ENCODE peak calls at places on chromosome 16, in four cellular contexts. M, F, K and U are unnamed samples.

GRCh38 chr16:81816793-81817210 is 37.7 kb downstream of the PLCG2 start:
- DNase-seq in K (no peak), F (no peak), M (peak; percentile 77), U (no peak)

GRCh38 chr16:75062944-75063444 is 53.6 kb downstream of the LDHD start:
- DNase-seq in M (no peak), K (no peak), F (peak; percentile 46), U (no peak)

GRCh38 chr16:81251871-81252270 is 13.4 kb downstream of the BCO1 start:
- DNase-seq in M (no peak), F (no peak), K (no peak), U (no peak)

GRCh38 chr16:53949716-53950410 is 245.9 kb downstream of the FTO start:
- DNase-seq in F (no peak), K (peak; percentile 18), M (no peak), U (no peak)

GRCh38 chr16:4176794-4177438 is 60.7 kb upstream of the ADCY9 start:
- DNase-seq in F (peak; percentile 29), M (peak; percentile 21), K (peak; percentile 8), U (no peak)

GRCh38 chr16:9797306-9797705 is 384.9 kb downstream of the GRIN2A start:
- DNase-seq in F (no peak), M (no peak), K (peak; percentile 13), U (no peak)

GRCh38 chr16:54072237-54072636 is 214.3 kb downstream of the IRX3 start:
- DNase-seq in K (no peak), M (no peak), F (no peak), U (no peak)

GRCh38 chr16:79190542-79190941 is 410.0 kb downstream of the MAF start:
- DNase-seq in F (no peak), M (no peak), K (no peak), U (no peak)

GRCh38 chr16:57800213-57801097 is 1.8 kb downstream of the KIFC3 start:
- DNase-seq in F (no peak), K (no peak), M (no peak), U (no peak)

GRCh38 chr16:66850115-66850815 is 6.1 kb downstream of the CA7 start:
- DNase-seq in K (no peak), M (no peak), F (no peak), U (no peak)

GRCh38 chr16:75250089-75250808 is 1.2 kb downstream of the BCAR1 start:
- DNase-seq in K (no peak), M (no peak), F (no peak), U (peak; percentile 46)

GRCh38 chr16:9778879-9779278 is 403.3 kb downstream of the GRIN2A start:
- DNase-seq in F (no peak), K (no peak), M (no peak), U (no peak)

GRCh38 chr16:56226187-56226586 is 34.9 kb downstream of the GNAO1 start:
- DNase-seq in F (no peak), M (no peak), K (no peak), U (no peak)

GRCh38 chr16:590165-590874 is 454 bp downstream of the RAB40C start:
- DNase-seq in K (no peak), M (no peak), F (peak; percentile 39), U (no peak)

GRCh38 chr16:17343729-17344128 is 127.0 kb downstream of the XYLT1 start:
- DNase-seq in M (no peak), F (no peak), K (no peak), U (no peak)

GRCh38 chr16:69448470-69449193 is 24.2 kb downstream of the CYB5B start:
- DNase-seq in F (no peak), K (no peak), M (no peak), U (no peak)

GRCh38 chr16:57628008-57628781 is at the start of gene ADGRG1:
- DNase-seq in M (no peak), K (peak; percentile 67), F (peak; percentile 94), U (peak; percentile 54)

GRCh38 chr16:85863384-85863774 is 35.6 kb upstream of the IRF8 start:
- DNase-seq in K (no peak), F (no peak), M (no peak), U (no peak)

GRCh38 chr16:3188925-3189825 is 1.2 kb downstream of the OR1F1 start:
- DNase-seq in K (peak; percentile 60), M (no peak), F (peak; percentile 79), U (peak; percentile 80)

GRCh38 chr16:1044515-1045362 is 27.8 kb upstream of the SSTR5 start:
- DNase-seq in K (no peak), F (peak; percentile 67), M (no peak), U (no peak)

GRCh38 chr16:57419506-57419905 is 14.9 kb downstream of the CCL17 start:
- DNase-seq in K (no peak), F (no peak), M (no peak), U (no peak)

GRCh38 chr16:88069397-88070168 is 118.3 kb downstream of the BANP start:
- DNase-seq in F (no peak), K (no peak), M (peak; percentile 39), U (no peak)
- TF ChIP-seq CBFB in F (no peak), K (no peak), M (no peak), U (no peak)

GRCh38 chr16:84603115-84603816 is 14.6 kb downstream of the COTL1 start:
- DNase-seq in M (no peak), F (no peak), K (no peak), U (no peak)
- TF ChIP-seq CBFB in M (no peak), F (no peak), K (no peak), U (no peak)

DNA sequence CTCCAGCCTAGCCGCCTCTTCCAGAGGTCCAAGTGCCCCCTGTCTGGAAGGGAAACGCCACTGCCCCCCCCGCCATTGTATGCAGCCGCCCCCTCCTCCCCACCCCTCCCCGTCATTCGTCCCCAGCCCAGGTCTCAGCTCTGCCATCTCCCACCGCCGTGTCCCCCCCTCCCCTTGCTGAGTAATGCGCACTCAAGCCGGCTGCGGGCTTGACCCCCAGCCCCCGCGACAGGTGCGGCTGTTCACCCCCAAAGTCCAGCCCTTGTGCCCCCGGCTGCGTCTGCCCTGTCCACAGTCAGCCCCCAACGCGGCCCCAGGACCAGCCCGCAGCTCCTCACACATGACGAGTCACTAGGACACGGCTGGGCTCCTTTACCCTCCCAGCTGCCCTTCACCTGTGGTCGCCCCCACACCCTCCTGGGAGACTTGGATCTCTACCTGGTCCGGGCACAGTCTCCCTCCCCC is 595 bp downstream of the GPRC5B start:
- DNase-seq in M (no peak), F (peak; percentile 25), K (no peak), U (peak; percentile 43)
- TF ChIP-seq CBFB in M (no peak), F (no peak), K (no peak), U (no peak)

DNA sequence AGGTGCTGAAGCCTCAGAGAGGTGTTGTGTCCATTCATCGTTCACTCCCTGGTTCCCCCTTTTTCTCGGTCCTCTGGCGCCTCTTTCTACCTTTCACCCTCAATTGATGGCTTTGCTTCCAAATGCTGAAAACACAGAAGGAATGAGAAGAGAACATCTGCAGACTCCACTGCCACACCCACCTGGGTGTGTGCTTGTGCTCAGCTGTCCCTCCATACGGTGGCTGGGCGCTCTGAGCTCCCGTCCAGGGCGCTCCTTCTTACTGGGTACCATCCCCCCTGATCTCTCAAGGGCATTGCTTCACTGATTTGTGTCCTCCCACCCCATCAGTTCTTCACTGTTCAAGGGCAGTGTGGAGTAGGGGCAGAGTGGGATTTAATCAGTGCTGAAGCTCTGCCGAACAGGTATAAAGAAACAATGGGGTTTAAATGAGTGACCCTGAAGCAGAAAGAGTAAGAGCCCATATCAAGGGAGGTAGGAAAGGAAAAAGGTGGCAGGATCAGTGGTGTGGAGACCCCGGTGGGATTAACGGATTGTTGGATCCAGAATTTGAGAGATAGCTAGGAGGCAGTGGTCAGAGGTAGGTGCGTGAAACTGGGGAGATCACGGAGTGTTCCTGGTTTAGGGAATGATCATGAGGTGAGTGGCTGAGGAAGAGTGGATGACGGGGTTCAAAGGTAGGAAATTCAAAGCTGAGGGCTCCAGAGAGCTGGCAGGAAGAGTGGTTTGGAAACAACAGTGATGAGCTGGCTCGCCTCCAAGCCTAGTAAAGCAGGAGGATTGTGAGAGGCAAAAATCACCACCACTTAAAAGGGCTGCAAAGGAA is 40.8 kb downstream of the MRTFB start:
- DNase-seq in F (no peak), M (no peak), K (peak; percentile 58), U (no peak)
- TF ChIP-seq CBFB in F (no peak), M (no peak), K (no peak), U (no peak)

GRCh38 chr16:16059895-16060590 is 110.6 kb downstream of the ABCC1 start:
- DNase-seq in K (no peak), F (no peak), M (no peak), U (no peak)

GRCh38 chr16:16062023-16062932 is 112.9 kb downstream of the ABCC1 start:
- DNase-seq in M (no peak), K (no peak), F (no peak), U (peak; percentile 21)

GRCh38 chr16:16064874-16065384 is 115.5 kb downstream of the ABCC1 start:
- DNase-seq in M (no peak), K (no peak), F (no peak), U (no peak)

GRCh38 chr16:16067127-16067526 is 117.7 kb downstream of the ABCC1 start:
- DNase-seq in M (no peak), K (no peak), F (no peak), U (no peak)

GRCh38 chr16:16063685-16064084 is 114.3 kb downstream of the ABCC1 start:
- DNase-seq in F (peak; percentile 33), M (no peak), K (no peak), U (no peak)
- TF ChIP-seq CBFB in F (no peak), M (no peak), K (no peak), U (no peak)

GRCh38 chr16:27232061-27232841 is 28.9 kb downstream of the KDM8 start:
- DNase-seq in K (no peak), F (no peak), M (peak; percentile 66), U (no peak)
- TF ChIP-seq CBFB in K (no peak), F (no peak), M (peak; percentile 25), U (no peak)

DNA sequence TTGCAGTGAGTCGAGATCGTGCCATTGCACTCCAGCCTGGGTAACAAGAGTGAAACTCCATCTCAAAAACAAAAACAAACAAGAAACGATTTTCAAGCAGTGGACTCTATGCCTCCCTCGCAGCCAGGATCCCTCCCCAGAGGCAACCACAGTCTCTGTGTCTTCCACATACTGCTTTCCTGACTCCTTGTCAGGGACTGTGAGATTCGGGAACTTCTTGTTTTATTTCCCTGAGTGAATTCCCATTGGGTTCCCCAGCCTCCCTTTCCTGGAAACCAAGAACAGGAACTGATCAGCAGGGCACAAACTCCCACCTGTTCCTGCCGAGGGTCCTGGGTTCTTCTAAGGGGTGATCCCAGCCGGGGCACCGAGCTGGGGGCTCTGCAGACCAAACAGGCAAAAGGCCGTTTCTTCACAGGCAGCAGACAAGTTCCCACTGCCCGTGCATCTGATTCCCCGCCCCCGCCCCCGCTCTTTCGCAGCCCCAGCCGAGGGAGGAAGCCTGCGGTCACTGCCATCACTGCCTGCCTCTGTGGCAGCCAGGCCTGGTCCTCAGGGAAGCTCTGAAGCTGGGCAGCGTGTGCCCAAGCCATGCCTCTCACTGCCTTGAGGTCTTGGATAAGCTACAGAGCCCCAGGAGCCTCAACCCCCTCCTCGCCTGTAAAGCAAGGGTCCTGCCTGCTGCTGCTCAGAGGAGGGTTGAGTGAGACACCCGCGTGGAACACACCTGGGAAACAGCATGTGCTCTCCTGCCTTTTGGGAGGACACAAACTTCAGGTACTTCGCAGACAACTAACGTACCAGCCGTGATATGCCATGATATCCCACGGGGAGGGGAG is 5.5 kb upstream of the PIEZO1 start:
- DNase-seq in M (no peak), K (no peak), F (peak; percentile 67), U (no peak)
- TF ChIP-seq CBFB in M (no peak), K (no peak), F (no peak), U (no peak)

DNA sequence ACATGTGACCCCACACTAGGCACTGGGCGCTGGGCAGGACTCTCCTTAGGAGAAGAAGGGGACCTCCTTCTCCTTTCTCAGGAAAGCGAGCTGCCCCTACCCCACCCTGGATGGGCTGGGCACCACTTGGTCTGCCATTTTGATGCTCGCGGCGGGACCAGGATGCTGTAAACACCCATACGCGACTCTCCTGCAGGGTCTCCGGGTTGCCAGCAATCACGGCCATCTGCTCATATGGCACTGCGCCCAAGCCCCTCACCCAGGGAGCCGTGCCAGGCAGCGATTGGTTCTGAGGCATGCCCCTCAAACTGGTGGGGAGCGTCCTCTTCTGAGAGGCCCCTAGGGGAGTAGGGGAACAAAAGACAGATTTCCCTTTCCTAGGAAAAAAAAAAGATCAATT is 99.0 kb downstream of the C16orf78 start:
- DNase-seq in M (no peak), K (no peak), F (no peak), U (no peak)
- TF ChIP-seq CBFB in M (no peak), K (no peak), F (no peak), U (no peak)